ENCODE peak calls at places on chromosome 12, in five cellular contexts. I, R, U, B and S are unnamed samples.

GRCh38 chr12:94553130-94553519 is 93.5 kb upstream of the CEP83 start:
- DNase-seq in I (peak; percentile 84), R (peak; percentile 78), U (no peak), B (peak; percentile 64), S (no peak)

GRCh38 chr12:104485651-104486341 is 29.0 kb downstream of the CHST11 start:
- DNase-seq in I (no peak), R (no peak), U (no peak), B (no peak), S (no peak)

GRCh38 chr12:27236498-27236897 is 7.6 kb upstream of the STK38L start:
- DNase-seq in I (peak; percentile 30), R (no peak), U (no peak), B (no peak), S (no peak)

GRCh38 chr12:87425942-87426554 is 603.2 kb downstream of the C12orf50 start:
- DNase-seq in I (peak; percentile 47), R (peak; percentile 22), U (no peak), B (no peak), S (no peak)

GRCh38 chr12:32483499-32483898 is 84.1 kb downstream of the FGD4 start:
- DNase-seq in I (no peak), R (no peak), U (no peak), B (no peak), S (peak; percentile 31)

GRCh38 chr12:10718279-10718821 is 4.8 kb downstream of the YBX3 start:
- DNase-seq in I (peak; percentile 84), R (peak; percentile 80), U (no peak), B (no peak), S (no peak)

GRCh38 chr12:118374909-118375308 is 1.4 kb upstream of the SUDS3 start:
- DNase-seq in I (peak; percentile 20), R (no peak), U (no peak), B (no peak), S (no peak)

GRCh38 chr12:122406701-122407154 is 15.7 kb downstream of the CLIP1 start:
- DNase-seq in I (no peak), R (no peak), U (no peak), B (no peak), S (no peak)

GRCh38 chr12:4037747-4038312 is 164.6 kb upstream of the PARP11 start:
- DNase-seq in I (peak; percentile 16), R (no peak), U (no peak), B (peak; percentile 55), S (peak; percentile 56)

GRCh38 chr12:59119676-59120075 is 199.4 kb upstream of the LRIG3 start:
- DNase-seq in I (peak; percentile 62), R (peak; percentile 56), U (no peak), B (no peak), S (no peak)

GRCh38 chr12:131794573-131794972 is 33.6 kb upstream of the MMP17 start:
- DNase-seq in I (no peak), R (no peak), U (no peak), B (no peak), S (no peak)

DNA sequence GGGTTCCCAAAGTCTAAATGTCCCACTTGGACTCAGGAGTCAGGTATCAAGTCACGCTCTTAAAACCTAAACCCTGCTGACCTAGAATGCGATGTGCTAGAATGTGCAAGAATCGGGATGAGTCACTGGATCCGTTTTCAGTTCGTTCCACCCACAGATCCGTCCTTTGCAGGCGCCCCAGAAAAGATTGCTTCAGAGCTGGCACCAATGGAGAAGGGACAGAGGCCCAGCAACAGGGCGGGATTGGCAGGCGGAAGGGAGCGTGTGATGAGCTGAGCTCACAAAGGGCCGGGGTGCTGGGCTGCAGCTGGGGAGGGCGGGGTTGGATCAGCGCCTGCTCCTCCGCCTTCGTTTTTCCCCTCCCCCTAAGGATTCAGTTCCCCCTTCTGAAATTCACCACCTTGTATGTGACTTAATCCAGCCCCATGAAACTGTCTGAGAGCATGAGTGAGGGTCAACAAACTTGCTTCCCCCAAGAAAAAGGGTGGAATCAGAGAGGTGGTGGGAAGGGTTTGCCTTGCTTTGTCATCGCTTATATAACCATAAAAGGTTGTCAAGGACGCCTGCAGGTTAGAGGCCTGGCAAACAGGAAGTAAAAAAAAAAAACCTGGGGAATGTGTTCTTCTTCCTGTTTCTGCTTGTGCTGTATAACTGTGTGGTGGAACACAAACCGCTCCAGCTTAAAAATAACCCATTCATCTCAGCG is 2.8 kb upstream of the UBC start:
- DNase-seq in I (peak; percentile 100), R (peak; percentile 100), U (peak; percentile 96), B (peak; percentile 96), S (peak; percentile 98)
- H3K4me1 ChIP-seq in I (peaks cover 14% of the 10 kb centered on the region), R (peaks cover 54% of the 10 kb centered on the region), U (peaks cover 41% of the 10 kb centered on the region), B (peaks cover 6% of the 10 kb centered on the region), S (peaks cover 78% of the 10 kb centered on the region)

GRCh38 chr12:130169256-130169655 is 7.0 kb downstream of the FZD10 start:
- DNase-seq in I (no peak), R (no peak), U (no peak), B (no peak), S (no peak)
- H3K4me1 ChIP-seq in I (no peaks in the 10 kb centered on the region), R (no peaks in the 10 kb centered on the region), U (no peaks in the 10 kb centered on the region), B (no peaks in the 10 kb centered on the region), S (no peaks in the 10 kb centered on the region)

DNA sequence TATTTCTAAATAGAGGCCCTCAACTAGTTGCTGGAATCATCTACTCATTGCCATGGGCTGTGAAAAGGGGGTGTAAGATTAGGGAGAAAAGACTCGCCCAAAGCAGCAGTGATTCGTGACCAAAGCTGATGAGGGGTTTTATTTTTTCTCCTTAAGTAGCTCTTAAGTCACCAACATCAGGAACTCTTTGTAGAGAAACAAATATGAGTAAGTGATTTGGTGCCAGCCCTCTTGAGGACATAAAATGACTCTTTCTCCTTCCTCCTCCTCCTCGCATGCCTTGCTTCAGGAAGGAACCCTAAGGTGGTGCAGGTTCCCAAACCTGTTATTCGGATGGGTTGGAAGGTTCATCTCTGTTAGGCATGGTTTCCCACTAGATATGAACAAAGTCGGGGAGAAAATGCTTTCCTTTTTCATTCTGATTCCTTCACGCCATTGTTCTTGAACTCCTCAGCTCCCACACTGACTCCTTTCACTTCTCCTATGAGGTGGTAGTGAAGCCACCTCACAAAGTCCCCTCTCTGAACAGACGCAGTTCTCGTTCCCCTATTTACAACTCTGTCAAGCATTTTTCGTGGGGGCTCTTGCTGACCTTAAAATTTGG is 113.4 kb downstream of the ETV6 start:
- DNase-seq in I (peak; percentile 33), R (no peak), U (no peak), B (no peak), S (no peak)
- H3K4me1 ChIP-seq in I (peaks cover 23% of the 10 kb centered on the region), R (peaks cover 54% of the 10 kb centered on the region), U (peaks cover 43% of the 10 kb centered on the region), B (peaks cover 22% of the 10 kb centered on the region), S (peaks cover 54% of the 10 kb centered on the region)

GRCh38 chr12:93126069-93126474 is 197.0 kb upstream of the EEA1 start:
- DNase-seq in I (no peak), R (no peak), U (no peak), B (no peak), S (no peak)
- H3K4me1 ChIP-seq in I (no peaks in the 10 kb centered on the region), R (peaks cover 12% of the 10 kb centered on the region), U (peaks cover 48% of the 10 kb centered on the region), B (peaks cover 9% of the 10 kb centered on the region), S (peaks cover 58% of the 10 kb centered on the region)